ENCODE peak calls at places on chromosomes 13 and 19, in five cellular contexts. H is CD4-positive, alpha-beta memory T cell; Y is heart right ventricle; A is neural progenitor cell; R is hepatocyte. D is an unnamed sample.
A peak's percentile ranks its signal among the peaks of the same experiment; 100 is the strongest.

GRCh38 chr19:14516746-14517438 is 1.3 kb downstream of the DNAJB1 start:
- DNase-seq in H (peak; percentile 41), Y (no peak), A (no peak), R (no peak), D (no peak)

GRCh38 chr13:76148926-76149325 is 512.8 kb downstream of the LMO7 start:
- DNase-seq in H (no peak), Y (no peak), A (no peak), R (peak; percentile 13), D (no peak)

GRCh38 chr19:47581605-47582319 is 8.8 kb upstream of the ZNF541 start:
- DNase-seq in H (no peak), Y (no peak), A (no peak), R (no peak), D (no peak)

GRCh38 chr19:28519950-28520861 is 692.7 kb downstream of the UQCRFS1 start:
- DNase-seq in H (no peak), Y (no peak), A (peak; percentile 17), R (no peak), D (no peak)

GRCh38 chr19:4497770-4498389 is 20.4 kb downstream of the PLIN4 start:
- DNase-seq in H (no peak), Y (no peak), A (no peak), R (no peak), D (no peak)

GRCh38 chr13:91747164-91747563 is 348.7 kb downstream of the GPC5 start:
- DNase-seq in H (no peak), Y (no peak), A (no peak), R (peak; percentile 16), D (no peak)

GRCh38 chr19:16363133-16363851 is 38.7 kb downstream of the KLF2 start:
- DNase-seq in H (no peak), Y (no peak), A (no peak), R (peak; percentile 64), D (no peak)

GRCh38 chr13:94205896-94206295 is 273.6 kb downstream of the DCT start:
- DNase-seq in H (no peak), Y (no peak), A (no peak), R (no peak), D (no peak)

GRCh38 chr13:109844396-109844795 is 58.0 kb upstream of the IRS2 start:
- DNase-seq in H (no peak), Y (no peak), A (no peak), R (no peak), D (no peak)

GRCh38 chr19:45641274-45642105 is 2.3 kb upstream of the EML2 start:
- DNase-seq in H (peak; percentile 44), Y (peak; percentile 80), A (peak; percentile 93), R (peak; percentile 91), D (peak; percentile 97)

GRCh38 chr13:79455331-79455730 is 25.6 kb upstream of the NDFIP2 start:
- DNase-seq in H (no peak), Y (no peak), A (no peak), R (no peak), D (no peak)

GRCh38 chr13:48730971-48731658 is 77.4 kb downstream of the CYSLTR2 start:
- DNase-seq in H (no peak), Y (no peak), A (peak; percentile 9), R (no peak), D (no peak)

GRCh38 chr19:40613669-40614594 is 12.8 kb downstream of the LTBP4 start:
- DNase-seq in H (peak; percentile 84), Y (peak; percentile 82), A (peak; percentile 93), R (peak; percentile 87), D (peak; percentile 83)

GRCh38 chr13:70249332-70250064 is 141.2 kb upstream of the KLHL1 start:
- DNase-seq in H (no peak), Y (no peak), A (peak; percentile 29), R (peak; percentile 57), D (no peak)

GRCh38 chr13:26623125-26623524 is 65.6 kb downstream of the WASF3 start:
- DNase-seq in H (no peak), Y (no peak), A (no peak), R (no peak), D (no peak)

GRCh38 chr13:35512271-35512920 is 35.9 kb upstream of the MAB21L1 start:
- DNase-seq in H (no peak), Y (no peak), A (no peak), R (peak; percentile 38), D (no peak)

GRCh38 chr13:44112700-44113329 is 233.1 kb downstream of the LACC1 start:
- DNase-seq in H (no peak), Y (no peak), A (no peak), R (no peak), D (no peak)

GRCh38 chr13:23865898-23866297 is 23.3 kb downstream of the MIPEP start:
- DNase-seq in H (no peak), Y (no peak), A (no peak), R (no peak), D (no peak)

GRCh38 chr13:113776231-113777125 is 17.5 kb downstream of the TMEM255B start:
- DNase-seq in H (no peak), Y (no peak), A (no peak), R (no peak), D (peak; percentile 95)

GRCh38 chr13:112120031-112120373 is 53.1 kb downstream of the SOX1 start:
- DNase-seq in H (no peak), Y (no peak), A (no peak), R (no peak), D (no peak)

GRCh38 chr13:44147222-44147621 is 226.4 kb upstream of the SERP2 start:
- DNase-seq in H (no peak), Y (no peak), A (no peak), R (no peak), D (no peak)

GRCh38 chr19:42693760-42694350 is 46.4 kb downstream of the PSG3 start:
- DNase-seq in H (no peak), Y (no peak), A (no peak), R (no peak), D (peak; percentile 37)

GRCh38 chr13:51802601-51803000 is 1.4 kb downstream of the DHRS12 start:
- DNase-seq in H (no peak), Y (no peak), A (no peak), R (no peak), D (no peak)

GRCh38 chr19:47432091-47432490 is 12.8 kb upstream of the MEIS3 start:
- DNase-seq in H (no peak), Y (no peak), A (no peak), R (no peak), D (no peak)

GRCh38 chr19:29841209-29841558 is 29.4 kb downstream of the CCNE1 start:
- DNase-seq in H (no peak), Y (no peak), A (no peak), R (no peak), D (no peak)

GRCh38 chr19:42189133-42189532 is 28.3 kb downstream of the DEDD2 start:
- DNase-seq in H (no peak), Y (no peak), A (no peak), R (no peak), D (no peak)

GRCh38 chr13:80873589-80873988 is 532.7 kb upstream of the SPRY2 start:
- DNase-seq in H (no peak), Y (no peak), A (no peak), R (no peak), D (peak; percentile 56)

GRCh38 chr19:46372901-46373572 is 26.1 kb downstream of the PPP5C start:
- DNase-seq in H (no peak), Y (no peak), A (peak; percentile 59), R (no peak), D (no peak)

GRCh38 chr19:5621945-5622464 is 571 bp downstream of the SAFB2 start:
- DNase-seq in H (no peak), Y (peak; percentile 34), A (peak; percentile 29), R (peak; percentile 38), D (peak; percentile 17)

GRCh38 chr13:97471721-97472120 is 37.8 kb downstream of the RAP2A start:
- DNase-seq in H (no peak), Y (no peak), A (no peak), R (no peak), D (no peak)

GRCh38 chr19:46861691-46862503 is 1.1 kb downstream of the ARHGAP35 start:
- DNase-seq in H (no peak), Y (no peak), A (peak; percentile 54), R (no peak), D (no peak)

GRCh38 chr19:15251749-15252397 is 19.6 kb upstream of the EPHX3 start:
- DNase-seq in H (no peak), Y (peak; percentile 86), A (peak; percentile 88), R (peak; percentile 85), D (no peak)

GRCh38 chr13:101576452-101576851 is 124.0 kb downstream of the ITGBL1 start:
- DNase-seq in H (no peak), Y (no peak), A (no peak), R (no peak), D (no peak)

GRCh38 chr19:8638078-8638619 is 7.7 kb downstream of the NFILZ start:
- DNase-seq in H (no peak), Y (no peak), A (no peak), R (no peak), D (no peak)

GRCh38 chr19:3239367-3239766 is 14.9 kb downstream of the CELF5 start:
- DNase-seq in H (no peak), Y (no peak), A (no peak), R (no peak), D (no peak)

GRCh38 chr19:11263726-11264125 is 1.4 kb upstream of the DOCK6 start:
- DNase-seq in H (no peak), Y (no peak), A (no peak), R (no peak), D (no peak)
- H3K27ac ChIP-seq in H (no peak overlapping the region), Y (peak overlapping the region; percentile 81), A (no peak overlapping the region), R (no peak overlapping the region), D (no peak overlapping the region)

DNA sequence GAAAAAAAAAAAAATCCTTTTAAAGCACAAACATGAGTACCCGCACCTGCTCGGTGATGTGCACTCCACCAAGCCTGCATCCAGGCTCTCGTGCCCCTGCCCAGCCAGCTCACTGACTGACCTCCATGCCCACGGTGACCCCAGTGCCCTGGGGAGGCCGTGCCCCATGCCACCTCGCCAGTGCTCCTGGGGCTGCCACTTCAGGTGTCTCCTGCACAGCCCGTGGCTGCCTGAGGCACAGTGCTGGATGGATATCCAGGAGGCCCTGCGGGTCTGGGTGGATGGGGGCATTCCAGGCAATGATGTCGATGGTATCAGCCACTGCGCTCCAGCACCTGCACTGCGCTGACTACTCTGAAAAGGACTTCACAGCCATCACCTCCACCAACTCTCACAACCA is 9.0 kb downstream of the PPP6R1 start:
- DNase-seq in H (no peak), Y (no peak), A (no peak), R (no peak), D (no peak)
- H3K27ac ChIP-seq in H (no peak overlapping the region), Y (no peak overlapping the region), A (no peak overlapping the region), R (no peak overlapping the region), D (no peak overlapping the region)

GRCh38 chr19:32652893-32653625 is 21.9 kb downstream of the ANKRD27 start:
- DNase-seq in H (no peak), Y (peak; percentile 80), A (no peak), R (peak; percentile 55), D (no peak)
- H3K27ac ChIP-seq in H (no peak overlapping the region), Y (peak overlapping the region; percentile 39), A (no peak overlapping the region), R (peak overlapping the region; percentile 14), D (no peak overlapping the region)

DNA sequence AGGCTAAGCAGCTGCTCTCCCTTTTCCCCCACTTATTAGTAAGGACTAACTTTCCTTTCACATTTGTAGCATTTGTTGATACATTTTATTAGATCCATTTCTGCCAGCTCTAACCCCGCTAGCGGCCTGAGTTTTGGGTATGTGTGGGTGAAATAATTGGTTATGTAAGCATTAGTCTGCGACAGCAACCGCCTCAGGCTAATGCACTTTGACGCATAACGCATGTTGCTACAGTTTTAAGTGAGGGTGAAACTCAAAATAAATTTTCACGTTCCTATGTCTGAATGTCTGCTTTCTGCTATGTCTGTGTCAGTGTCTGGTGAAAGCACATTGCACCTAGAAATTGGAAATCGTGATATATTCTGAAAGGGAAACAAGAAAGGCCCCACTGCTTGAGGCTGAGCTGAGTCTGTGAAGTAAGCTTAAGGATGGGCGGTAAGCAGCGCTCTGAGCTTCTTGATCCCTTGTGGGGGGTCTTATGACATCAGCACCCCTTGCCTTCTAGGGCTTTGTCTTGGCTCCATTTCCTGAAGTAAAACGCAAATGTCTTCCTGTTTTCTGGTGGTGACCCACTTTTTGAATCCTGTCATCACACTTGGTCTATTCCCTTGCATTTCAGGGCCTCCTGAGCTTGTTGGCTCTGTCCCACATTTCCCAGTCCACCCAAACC is 648.2 kb upstream of the ARGLU1 start:
- DNase-seq in H (no peak), Y (no peak), A (peak; percentile 17), R (no peak), D (no peak)
- H3K27ac ChIP-seq in H (no peak overlapping the region), Y (no peak overlapping the region), A (no peak overlapping the region), R (no peak overlapping the region), D (no peak overlapping the region)

D was measured in MM.1S.